ENCODE peak calls at places on chromosomes 3 and 15, in eight cellular contexts. K is NCI-H1930, O is HTR-8/SVneo, W is epithelial cell of esophagus, I is ovary, A is iris pigment epithelial cell, B is vagina, N is epithelial cell of prostate. M is an unnamed sample.

GRCh38 chr15:90036343-90036742 is 35.2 kb downstream of the ZNF710 start:
- DNase-seq in K (no peak), A (no peak), I (no peak), N (no peak), B (no peak), W (no peak), O (no peak), M (no peak)

GRCh38 chr3:72728958-72729467 is 119.2 kb downstream of the SHQ1 start:
- DNase-seq in A (no peak), K (no peak), W (peak; percentile 62), B (no peak), N (no peak), O (no peak), I (no peak), M (no peak)

GRCh38 chr3:149273096-149273751 is 51.6 kb upstream of the CP start:
- DNase-seq in N (peak; percentile 40), A (peak; percentile 88), I (peak; percentile 68), W (peak; percentile 85), K (peak; percentile 61), B (no peak), O (peak; percentile 66), M (peak; percentile 23)

GRCh38 chr15:67105065-67105951 is 39.9 kb downstream of the SMAD3 start:
- DNase-seq in W (peak; percentile 98), K (no peak), A (peak; percentile 98), B (no peak), O (peak; percentile 84), I (peak; percentile 74), N (peak; percentile 91), M (no peak)

GRCh38 chr3:67605377-67605776 is 49.0 kb downstream of the SUCLG2 start:
- DNase-seq in B (no peak), N (no peak), I (no peak), W (peak; percentile 62), A (peak; percentile 83), O (peak; percentile 36), K (no peak), M (no peak)

GRCh38 chr3:22729981-22730380 is 473.1 kb upstream of the UBE2E2 start:
- DNase-seq in B (no peak), I (no peak), K (no peak), O (no peak), N (no peak), W (peak; percentile 48), A (peak; percentile 7), M (no peak)

GRCh38 chr3:177585271-177585670 is 388.0 kb upstream of the TBL1XR1 start:
- DNase-seq in W (no peak), A (no peak), N (no peak), B (no peak), O (no peak), I (no peak), K (no peak), M (no peak)

GRCh38 chr3:52983336-52983807 is 62.5 kb downstream of the SFMBT1 start:
- DNase-seq in W (no peak), K (no peak), O (no peak), N (no peak), A (no peak), B (no peak), I (no peak), M (no peak)

GRCh38 chr3:13004376-13004775 is 68.9 kb downstream of the IQSEC1 start:
- DNase-seq in A (no peak), N (no peak), B (no peak), O (no peak), K (no peak), I (no peak), W (no peak), M (no peak)

GRCh38 chr3:53788038-53788437 is 58.2 kb downstream of the CHDH start:
- DNase-seq in W (no peak), B (no peak), N (no peak), A (no peak), I (no peak), O (no peak), K (no peak), M (no peak)

GRCh38 chr3:149120051-149120972 is 9.1 kb upstream of the HPS3 start:
- DNase-seq in W (peak; percentile 70), K (peak; percentile 4), A (peak; percentile 73), B (no peak), I (no peak), N (no peak), O (peak; percentile 64), M (no peak)

GRCh38 chr3:8458711-8459110 is 42.9 kb upstream of the LMCD1 start:
- DNase-seq in I (no peak), B (no peak), O (no peak), N (no peak), K (no peak), W (no peak), A (peak; percentile 31), M (no peak)

GRCh38 chr3:100062665-100063064 is 51.6 kb downstream of the FILIP1L start:
- DNase-seq in N (no peak), I (no peak), B (no peak), A (no peak), W (no peak), K (no peak), O (no peak), M (no peak)

GRCh38 chr3:112770026-112770626 is 76.5 kb downstream of the CD200R1L start:
- DNase-seq in W (peak; percentile 94), I (no peak), A (peak; percentile 83), K (no peak), N (peak; percentile 83), O (no peak), B (no peak), M (no peak)

GRCh38 chr3:195221015-195221853 is 49.7 kb downstream of the XXYLT1 start:
- DNase-seq in A (peak; percentile 37), N (no peak), B (peak; percentile 80), O (no peak), K (no peak), I (peak; percentile 28), W (no peak), M (no peak)

GRCh38 chr15:81351651-81352050 is 22.4 kb downstream of the TMC3 start:
- DNase-seq in B (peak; percentile 60), W (no peak), I (no peak), K (no peak), N (no peak), O (no peak), A (no peak), M (no peak)

GRCh38 chr3:130429069-130430023 is 83.9 kb downstream of the COL6A5 start:
- DNase-seq in O (no peak), W (no peak), N (no peak), I (no peak), K (no peak), A (no peak), B (no peak), M (no peak)

GRCh38 chr15:68407886-68408500 is 24.0 kb downstream of the ITGA11 start:
- DNase-seq in A (no peak), O (no peak), N (no peak), K (no peak), I (peak; percentile 10), W (no peak), B (peak; percentile 83), M (no peak)

GRCh38 chr3:122555275-122556071 is 8.6 kb downstream of the PARP9 start:
- DNase-seq in K (no peak), B (no peak), O (no peak), W (peak; percentile 40), I (no peak), N (no peak), A (peak; percentile 53), M (no peak)

GRCh38 chr3:11757441-11757875 is 89.2 kb downstream of the TAMM41 start:
- DNase-seq in A (peak; percentile 57), O (no peak), B (no peak), K (no peak), I (no peak), N (no peak), W (peak; percentile 32), M (no peak)

GRCh38 chr3:42351221-42351620 is 59.2 kb downstream of the LYZL4 start:
- DNase-seq in W (no peak), A (peak; percentile 42), K (no peak), O (peak; percentile 10), B (no peak), I (no peak), N (no peak), M (no peak)

GRCh38 chr3:56624725-56625124 is 58.3 kb downstream of the TASOR start:
- DNase-seq in K (no peak), B (no peak), N (no peak), A (peak; percentile 68), I (no peak), W (no peak), O (no peak), M (no peak)

GRCh38 chr15:92651877-92652575 is 3.5 kb downstream of the FAM174B start:
- DNase-seq in B (peak; percentile 76), A (no peak), I (no peak), W (no peak), N (no peak), O (no peak), K (no peak), M (no peak)

GRCh38 chr3:185629554-185630181 is 43.6 kb downstream of the SENP2 start:
- DNase-seq in K (no peak), A (no peak), O (no peak), N (no peak), B (no peak), I (no peak), W (peak; percentile 9), M (no peak)

GRCh38 chr3:129428382-129429079 is at the start of gene EFCAB12:
- DNase-seq in N (peak; percentile 50), A (peak; percentile 94), W (peak; percentile 94), I (peak; percentile 97), B (peak; percentile 98), K (peak; percentile 85), O (peak; percentile 89), M (peak; percentile 93)

GRCh38 chr3:186452517-186452916 is 90.5 kb upstream of the DGKG start:
- DNase-seq in W (peak; percentile 59), O (peak; percentile 37), I (no peak), B (peak; percentile 71), N (peak; percentile 52), A (peak; percentile 91), K (no peak), M (no peak)

GRCh38 chr15:83088876-83089275 is 18.6 kb upstream of the TM6SF1 start:
- DNase-seq in N (no peak), O (no peak), W (no peak), A (no peak), B (no peak), K (no peak), I (no peak), M (no peak)

GRCh38 chr3:138888569-138888968 is 53.8 kb upstream of the PIK3CB start:
- DNase-seq in N (no peak), W (no peak), K (no peak), O (no peak), I (no peak), A (no peak), B (no peak), M (no peak)

GRCh38 chr15:49037546-49037940 is 8.7 kb downstream of the SECISBP2L start:
- DNase-seq in I (no peak), O (no peak), A (peak; percentile 34), W (no peak), N (no peak), K (no peak), B (no peak), M (no peak)

GRCh38 chr15:42456971-42457370 is 34.0 kb downstream of the ZNF106 start:
- DNase-seq in N (no peak), W (no peak), I (no peak), O (no peak), A (no peak), B (no peak), K (no peak), M (no peak)

GRCh38 chr15:60591491-60592385 is 112.8 kb upstream of the ICE2 start:
- DNase-seq in A (peak; percentile 35), W (peak; percentile 21), N (no peak), B (no peak), I (peak; percentile 56), K (no peak), O (peak; percentile 18), M (no peak)

GRCh38 chr3:178325330-178325729 is 210.9 kb upstream of the KCNMB2 start:
- DNase-seq in O (no peak), B (no peak), N (no peak), I (no peak), K (no peak), A (peak; percentile 75), W (peak; percentile 27), M (no peak)

M was measured in NCI-H187.